ENCODE peak calls at places on chromosomes 4 and X, in five cellular contexts. L is mesothelial cell of epicardium, C is endothelial cell, H is fibroblast of mammary gland, S is fibroblast of pulmonary artery. G is an unnamed sample.

GRCh38 chrX:53028678-53029077 is 19.9 kb upstream of the GPR173 start:
- DNase-seq in C (no peak), L (no peak), S (peak), H (no peak), G (no peak)

GRCh38 chr4:64584125-64584524 is 174.9 kb upstream of the TECRL start:
- DNase-seq in H (no peak), L (no peak), S (peak), C (no peak), G (no peak)

GRCh38 chr4:127778102-127778501 is 4.0 kb upstream of the HSPA4L start:
- DNase-seq in C (no peak), L (no peak), H (no peak), S (no peak), G (no peak)

GRCh38 chr4:90852232-90852631 is 725.0 kb downstream of the CCSER1 start:
- DNase-seq in H (no peak), C (no peak), L (no peak), S (no peak), G (no peak)

GRCh38 chr4:157223446-157223845 is 2.9 kb downstream of the GRIA2 start:
- DNase-seq in L (no peak), S (no peak), H (no peak), C (no peak), G (no peak)

GRCh38 chrX:1031521-1032430 is 180.7 kb downstream of the CRLF2 start:
- DNase-seq in C (no peak), H (no peak), L (no peak), S (no peak), G (no peak)

GRCh38 chr4:7055990-7056325 is 11.9 kb downstream of the GRPEL1 start:
- DNase-seq in S (no peak), C (no peak), H (no peak), L (no peak), G (no peak)

GRCh38 chr4:2813446-2814405 is 20.8 kb downstream of the SH3BP2 start:
- DNase-seq in L (no peak), S (no peak), H (no peak), C (no peak), G (no peak)

GRCh38 chrX:68114573-68115199 is 318.6 kb downstream of the OPHN1 start:
- DNase-seq in S (peak), H (peak), L (no peak), C (no peak), G (peak)

GRCh38 chrX:150940844-150941495 is 42.2 kb upstream of the HMGB3 start:
- DNase-seq in S (no peak), H (no peak), L (no peak), C (no peak), G (no peak)

GRCh38 chrX:138982350-138982749 is 270.8 kb upstream of the FGF13 start:
- DNase-seq in H (no peak), S (no peak), C (no peak), L (no peak), G (no peak)

DNA sequence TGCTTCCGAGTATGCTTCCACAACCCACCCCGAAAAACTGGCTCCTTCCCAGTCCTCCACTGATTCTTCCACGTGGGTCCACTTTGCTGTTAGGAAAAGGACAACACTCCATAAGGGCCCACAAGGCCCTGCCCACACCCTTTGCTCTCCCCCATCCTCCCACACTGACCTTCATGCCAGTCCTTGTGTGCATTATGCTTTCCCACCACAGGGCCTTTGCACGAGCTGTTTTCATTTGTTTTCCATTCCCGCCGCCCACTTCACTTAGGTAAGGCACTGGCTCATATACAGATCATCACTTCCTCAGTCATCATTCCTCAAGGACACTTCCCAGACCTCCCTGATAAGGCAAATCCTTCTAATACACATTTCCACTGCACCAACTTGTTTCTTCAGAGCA is 16.8 kb upstream of the SEL1L3 start:
- DNase-seq in L (no peak), H (no peak), S (peak), C (no peak), G (no peak)
- TF ChIP-seq CTCF in L (no peak), H (no peak), S (no peak), C (no peak), G (no peak)

GRCh38 chrX:121254336-121254735 is 206.9 kb downstream of the GLUD2 start:
- DNase-seq in S (peak), L (no peak), H (peak), C (no peak), G (no peak)
- TF ChIP-seq CTCF in S (peak), L (no peak), H (peak), C (no peak), G (peak)

GRCh38 chr4:169795585-169795984 is 37.8 kb upstream of the HPF1 start:
- DNase-seq in L (no peak), C (no peak), S (peak), H (peak), G (peak)

GRCh38 chr4:169791064-169791463 is 33.3 kb upstream of the HPF1 start:
- DNase-seq in C (no peak), S (no peak), H (peak), L (no peak), G (peak)

DNA sequence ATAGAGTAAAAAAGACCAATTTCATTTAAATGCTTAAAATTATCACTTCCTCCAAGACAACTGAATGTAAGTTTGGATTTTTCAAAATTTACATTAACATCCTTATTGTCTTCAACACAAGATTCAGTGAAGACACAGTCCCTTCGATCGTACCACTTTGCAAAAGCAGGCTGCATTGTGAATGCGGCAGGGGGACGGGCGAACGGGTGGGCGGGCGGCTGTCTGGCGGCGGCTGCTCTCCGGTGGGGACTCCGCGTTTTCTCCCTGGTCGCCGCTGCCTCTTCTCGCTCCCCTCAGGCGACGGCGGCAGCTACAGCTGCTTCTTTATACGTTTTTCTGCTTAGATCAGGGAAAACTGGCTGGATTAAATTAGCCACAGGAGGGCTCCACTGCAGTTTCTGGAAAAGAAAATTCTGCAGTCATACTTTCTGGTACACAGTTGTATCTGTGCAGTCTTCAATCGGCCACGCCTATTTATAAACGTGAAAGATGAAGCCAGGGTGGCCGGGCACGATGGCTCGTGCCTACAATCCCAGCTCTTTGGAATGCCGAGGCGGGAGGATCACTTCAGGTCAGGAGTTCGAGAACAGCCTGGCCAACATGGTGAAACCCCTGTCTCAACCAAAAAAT is 33.9 kb upstream of the HPF1 start:
- DNase-seq in C (peak), H (peak), L (peak), S (peak), G (peak)
- TF ChIP-seq CTCF in C (peak), H (peak), L (peak), S (peak), G (peak)

DNA sequence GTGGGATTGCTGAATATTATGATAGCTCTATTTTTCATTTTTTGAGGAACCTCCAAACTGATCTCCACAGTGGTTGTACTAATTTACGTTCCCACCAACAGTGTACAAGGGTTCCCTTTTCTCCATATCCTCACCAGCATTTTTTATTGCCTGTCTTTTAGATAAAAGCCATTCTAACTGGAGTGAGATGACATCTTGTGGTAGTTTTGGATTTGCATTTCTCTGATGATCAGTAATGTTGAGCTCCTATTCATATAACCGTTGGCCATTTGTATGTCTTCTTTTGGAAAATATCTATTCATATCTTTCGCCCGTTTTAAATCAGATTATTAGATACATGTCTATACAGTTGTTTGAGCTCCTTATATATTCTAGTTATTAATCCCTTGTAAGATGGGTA is 101.8 kb downstream of the RASGEF1B start:
- DNase-seq in S (no peak), C (no peak), H (no peak), L (no peak), G (no peak)
- TF ChIP-seq CTCF in S (no peak), C (no peak), H (peak), L (no peak), G (no peak)